ENCODE peak calls at places on chromosomes 7 and 10, in six cellular contexts. A is stomach; F is tibial artery; M is heart left ventricle; N is IMR-90; W is CD4-positive, CD25-positive, alpha-beta regulatory T cell. D is an unnamed sample.

GRCh38 chr7:106626376-106627293 is 34.3 kb downstream of the CCDC71L start:
- DNase-seq in M (no peak), W (no peak), F (no peak), N (no peak), A (no peak), D (no peak)

GRCh38 chr7:108436906-108437305 is 19.3 kb downstream of the NRCAM start:
- DNase-seq in M (no peak), W (no peak), N (no peak), A (no peak), F (no peak), D (no peak)

GRCh38 chr7:105654095-105654686 is 72.9 kb upstream of the EFCAB10 start:
- DNase-seq in W (no peak), M (no peak), F (no peak), N (no peak), A (no peak), D (no peak)

GRCh38 chr10:23330953-23331352 is 13.6 kb downstream of the C10orf67 start:
- DNase-seq in A (no peak), M (no peak), F (no peak), N (no peak), W (peak; percentile 46), D (no peak)

GRCh38 chr7:87225696-87226095 is 6.2 kb upstream of the TMEM243 start:
- DNase-seq in N (peak; percentile 72), F (no peak), A (no peak), M (no peak), W (no peak), D (no peak)

GRCh38 chr7:130904031-130904757 is 170.2 kb upstream of the KLF14 start:
- DNase-seq in A (no peak), N (peak; percentile 93), F (no peak), W (no peak), M (no peak), D (no peak)

GRCh38 chr10:46514899-46515298 is 41.6 kb downstream of the GPRIN2 start:
- DNase-seq in N (no peak), F (no peak), M (peak; percentile 6), W (no peak), A (no peak), D (no peak)

GRCh38 chr10:1379601-1380000 is 323.4 kb downstream of the WDR37 start:
- DNase-seq in W (no peak), A (peak; percentile 24), N (no peak), M (no peak), F (peak; percentile 23), D (peak; percentile 18)

GRCh38 chr7:70131807-70132565 is 533.7 kb downstream of the AUTS2 start:
- DNase-seq in M (no peak), A (no peak), W (no peak), F (no peak), N (no peak), D (no peak)

GRCh38 chr7:37448057-37448636 is 517 bp downstream of the ELMO1 start:
- DNase-seq in M (peak; percentile 33), A (no peak), N (no peak), W (no peak), F (no peak), D (peak; percentile 25)

GRCh38 chr7:89714131-89714530 is 440.1 kb upstream of the STEAP1 start:
- DNase-seq in N (no peak), F (no peak), A (no peak), M (no peak), W (no peak), D (no peak)

GRCh38 chr10:53403688-53404087 is 631.1 kb upstream of the MBL2 start:
- DNase-seq in M (peak; percentile 91), N (peak; percentile 1), A (peak; percentile 82), F (no peak), W (no peak), D (peak; percentile 51)

GRCh38 chr10:116952729-116953128 is 52.3 kb downstream of the SHTN1 start:
- DNase-seq in F (no peak), M (no peak), W (no peak), A (no peak), N (no peak), D (no peak)

GRCh38 chr7:151735186-151735853 is 141.6 kb downstream of the PRKAG2 start:
- DNase-seq in M (no peak), W (no peak), A (no peak), F (no peak), N (no peak), D (no peak)

GRCh38 chr10:79103078-79103477 is 34.3 kb downstream of the ZMIZ1 start:
- DNase-seq in N (no peak), A (no peak), W (no peak), F (no peak), M (no peak), D (no peak)

GRCh38 chr7:30200591-30200990 is 65.8 kb downstream of the MTURN start:
- DNase-seq in N (no peak), F (no peak), A (no peak), M (no peak), W (no peak), D (no peak)

GRCh38 chr10:51675088-51675487 is 24.3 kb downstream of the CSTF2T start:
- DNase-seq in F (no peak), W (no peak), N (peak; percentile 11), M (no peak), A (no peak), D (no peak)

GRCh38 chr10:79349766-79350406 is 2.6 kb downstream of the PPIF start:
- DNase-seq in W (no peak), A (no peak), N (no peak), F (no peak), M (no peak), D (peak; percentile 78)

GRCh38 chr10:88707429-88708110 is 1.5 kb downstream of the LIPK start:
- DNase-seq in W (no peak), M (no peak), A (no peak), F (no peak), N (peak; percentile 81), D (no peak)

DNA sequence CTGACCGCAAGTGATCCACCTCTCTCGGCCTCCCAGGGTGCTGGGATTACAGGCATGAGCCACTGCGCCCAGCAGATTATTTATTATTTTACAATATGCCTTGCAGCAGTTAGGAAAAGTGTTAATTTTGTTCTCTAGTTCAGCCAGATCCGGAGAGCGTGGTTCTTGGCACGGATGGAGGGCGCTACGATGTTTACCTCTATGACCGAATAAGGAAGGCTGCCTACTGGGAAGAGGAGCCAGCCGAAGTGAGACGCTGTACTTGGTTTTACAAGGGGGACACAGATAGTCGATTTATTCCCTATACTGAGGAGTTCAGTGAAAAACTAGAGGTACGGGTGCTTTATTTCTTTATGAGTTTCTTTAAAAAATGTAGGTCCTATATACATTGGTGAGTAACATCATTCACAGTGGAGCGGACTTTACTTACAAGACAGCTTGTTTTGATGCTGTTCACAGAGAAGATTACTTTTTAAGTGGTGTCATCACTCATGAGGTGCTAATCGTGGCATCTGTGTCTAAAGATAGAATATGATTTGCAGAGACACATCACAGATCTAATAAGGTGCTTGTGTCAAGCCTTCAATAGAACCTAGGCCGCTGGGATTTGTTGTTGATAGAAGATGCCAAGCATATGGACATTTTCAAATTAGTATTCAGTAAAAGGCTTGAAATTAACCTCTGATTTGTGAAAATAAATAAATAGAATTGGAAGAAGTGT is 11.6 kb downstream of the SEC23IP start:
- DNase-seq in W (no peak), M (no peak), A (peak; percentile 31), N (no peak), F (no peak), D (no peak)
- H3K27ac ChIP-seq in W (no peak overlapping the region), M (no peak overlapping the region), A (peak overlapping the region; percentile 4), N (no peak overlapping the region), F (no peak overlapping the region), D (no peak overlapping the region)

DNA sequence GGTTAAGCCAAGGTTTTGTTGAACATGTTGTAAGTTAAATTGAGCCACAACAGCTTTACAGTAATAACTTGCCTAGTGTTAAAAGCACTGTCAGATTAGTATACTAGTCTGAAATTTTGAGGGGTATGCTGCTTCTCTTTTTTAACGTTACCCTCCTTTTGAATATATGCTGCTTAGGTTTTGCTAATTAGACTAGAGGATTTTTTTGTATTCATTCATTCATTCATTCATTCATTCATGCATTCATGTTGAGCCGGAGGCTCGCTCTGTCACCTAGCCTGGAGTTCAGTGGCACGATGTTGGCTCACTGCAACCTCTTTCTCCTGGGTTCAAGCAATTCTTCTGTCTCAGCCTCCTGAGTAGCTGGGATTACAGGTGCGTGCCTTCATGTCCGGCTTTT is 24.7 kb downstream of the DNAJB6 start:
- DNase-seq in M (no peak), N (no peak), F (no peak), A (no peak), W (no peak), D (no peak)
- H3K36me3 ChIP-seq in M (peaks cover 78% of the 10 kb centered on the region), N (peaks cover 47% of the 10 kb centered on the region), F (peaks cover 78% of the 10 kb centered on the region), A (peaks cover 82% of the 10 kb centered on the region), W (peaks cover 83% of the 10 kb centered on the region), D (peaks cover 5% of the 10 kb centered on the region)

DNA sequence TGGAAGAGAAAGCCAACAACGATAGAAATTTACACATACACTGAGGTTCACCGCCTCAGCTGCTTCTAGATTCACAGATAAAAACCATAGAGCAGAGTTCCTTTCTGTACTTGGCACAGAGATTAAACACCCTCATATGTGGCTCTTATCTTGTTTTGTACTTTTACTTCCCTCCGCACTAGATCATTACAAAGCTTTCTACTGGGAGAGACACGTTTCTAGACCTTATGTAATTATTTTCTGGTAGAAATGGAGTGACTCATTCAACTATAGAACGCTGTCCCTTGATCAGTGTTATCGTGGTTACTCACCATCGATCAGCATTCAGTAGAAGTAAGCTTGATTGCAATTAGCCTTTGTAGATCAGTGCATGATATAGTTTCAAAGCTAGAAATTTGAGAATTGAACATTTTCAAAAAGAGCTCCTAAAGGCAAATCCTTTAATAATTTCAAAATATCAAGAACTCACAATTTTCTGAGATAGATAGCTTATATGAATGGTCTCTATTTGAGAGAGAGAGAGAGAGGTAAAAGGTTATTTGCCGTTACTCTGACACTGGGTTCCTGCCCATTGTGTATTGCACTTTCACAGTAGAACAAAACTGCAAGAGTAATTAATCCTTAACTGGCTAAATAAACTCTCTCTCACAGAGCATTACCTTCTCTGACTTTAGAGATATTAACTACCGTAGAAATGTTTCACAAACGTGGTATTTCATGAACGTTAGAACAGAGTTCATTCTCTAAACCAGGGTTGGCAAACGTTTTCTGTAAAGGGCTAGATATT is 26.1 kb upstream of the DNAJC1 start:
- DNase-seq in A (no peak), W (peak; percentile 12), F (no peak), N (no peak), M (no peak), D (no peak)
- H3K27ac ChIP-seq in A (no peak overlapping the region), W (no peak overlapping the region), F (no peak overlapping the region), N (no peak overlapping the region), M (no peak overlapping the region), D (no peak overlapping the region)

DNA sequence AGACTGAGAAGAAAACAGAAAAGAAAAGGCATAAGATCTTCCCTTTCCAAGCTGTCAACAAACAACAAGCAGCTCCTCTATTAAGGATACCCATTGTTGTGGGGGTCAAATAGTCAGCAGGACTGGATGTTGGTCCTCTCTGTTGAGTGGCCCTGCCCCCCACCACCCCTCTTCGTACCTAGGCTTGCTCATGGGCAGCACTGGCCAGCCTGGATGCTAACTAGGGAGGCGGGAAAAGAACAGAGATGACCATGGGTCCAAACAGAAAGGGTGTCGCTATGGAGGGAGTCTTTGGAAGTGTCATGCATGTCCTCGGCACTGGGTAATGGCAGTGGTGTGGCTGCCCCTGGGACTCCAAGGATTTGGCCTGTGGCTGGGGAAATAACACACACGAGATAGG is 45.6 kb downstream of the SPDYE5 start:
- DNase-seq in M (no peak), F (peak; percentile 19), A (no peak), N (no peak), W (no peak), D (no peak)
- H3K36me3 ChIP-seq in M (peaks cover 73% of the 10 kb centered on the region), F (peaks cover 87% of the 10 kb centered on the region), A (peaks cover 65% of the 10 kb centered on the region), N (peaks cover 33% of the 10 kb centered on the region), W (peaks cover 3% of the 10 kb centered on the region), D (no peaks in the 10 kb centered on the region)

GRCh38 chr10:98403812-98404504 is 11.0 kb downstream of the PYROXD2 start:
- DNase-seq in M (no peak), W (peak; percentile 61), N (peak; percentile 75), F (no peak), A (no peak), D (no peak)
- H3K27ac ChIP-seq in M (no peak overlapping the region), W (no peak overlapping the region), N (peak overlapping the region; percentile 79), F (no peak overlapping the region), A (peak overlapping the region; percentile 52), D (no peak overlapping the region)

D was measured in pancreas.